ENCODE peak calls at places on chromosomes 3 and 15, in eight cellular contexts. M, V, A, C, F, O, X and J are unnamed samples.
A peak's percentile ranks its signal among the peaks of the same experiment; 100 is the strongest.

GRCh38 chr15:60350121-60350520 is 47.7 kb downstream of the ANXA2 start:
- DNase-seq in M (no peak), V (no peak), A (no peak), C (no peak), F (no peak), O (no peak), X (no peak), J (no peak)

GRCh38 chr15:97652700-97653167 is 307.8 kb upstream of the ARRDC4 start:
- DNase-seq in M (no peak), V (peak; percentile 50), A (no peak), C (no peak), F (no peak), O (no peak), X (no peak), J (no peak)

GRCh38 chr3:128170866-128171516 is 17.7 kb downstream of the EEFSEC start:
- DNase-seq in M (peak; percentile 75), V (peak; percentile 60), A (peak; percentile 86), C (peak; percentile 90), F (peak; percentile 85), O (peak; percentile 73), X (no peak), J (peak; percentile 93)

GRCh38 chr3:66609660-66610547 is 109.1 kb upstream of the LRIG1 start:
- DNase-seq in M (no peak), V (no peak), A (no peak), C (no peak), F (no peak), O (no peak), X (no peak), J (no peak)

GRCh38 chr3:136296960-136297359 is 46.8 kb downstream of the PCCB start:
- DNase-seq in M (no peak), V (no peak), A (no peak), C (no peak), F (no peak), O (no peak), X (no peak), J (no peak)

GRCh38 chr15:101055411-101055810 is 136.3 kb downstream of the LRRK1 start:
- DNase-seq in M (no peak), V (no peak), A (no peak), C (no peak), F (no peak), O (no peak), X (no peak), J (no peak)

GRCh38 chr3:46406786-46407611 is at the start of the genes CCR5AS and CCRL2:
- DNase-seq in M (no peak), V (peak; percentile 93), A (peak; percentile 85), C (peak; percentile 84), F (peak; percentile 75), O (peak; percentile 86), X (peak; percentile 16), J (peak; percentile 95)

GRCh38 chr3:6825527-6825926 is 35.4 kb upstream of the GRM7 start:
- DNase-seq in M (no peak), V (no peak), A (no peak), C (no peak), F (no peak), O (no peak), X (no peak), J (no peak)

GRCh38 chr15:39508536-39508935 is 72.3 kb upstream of the THBS1 start:
- DNase-seq in M (no peak), V (no peak), A (no peak), C (no peak), F (no peak), O (no peak), X (no peak), J (no peak)

GRCh38 chr15:72319985-72320671 is at the start of gene CELF6:
- DNase-seq in M (no peak), V (peak; percentile 84), A (peak; percentile 90), C (peak; percentile 98), F (peak; percentile 84), O (peak; percentile 42), X (peak; percentile 73), J (peak; percentile 93)

GRCh38 chr3:184155644-184156521 is 706 bp downstream of the DVL3 start:
- DNase-seq in M (no peak), V (peak; percentile 71), A (peak; percentile 41), C (peak; percentile 41), F (peak; percentile 18), O (peak; percentile 33), X (peak; percentile 42), J (peak; percentile 53)

GRCh38 chr3:53772562-53773329 is 73.5 kb downstream of the CHDH start:
- DNase-seq in M (peak; percentile 46), V (no peak), A (no peak), C (no peak), F (no peak), O (no peak), X (no peak), J (no peak)

GRCh38 chr3:3798641-3799113 is 554 bp upstream of the LRRN1 start:
- DNase-seq in M (no peak), V (peak; percentile 44), A (no peak), C (peak; percentile 10), F (no peak), O (no peak), X (no peak), J (no peak)

GRCh38 chr3:137110392-137110996 is 152.7 kb downstream of the IL20RB start:
- DNase-seq in M (peak; percentile 8), V (no peak), A (peak; percentile 25), C (peak; percentile 31), F (peak; percentile 55), O (peak; percentile 46), X (no peak), J (peak; percentile 55)

GRCh38 chr3:181847276-181847675 is 135.6 kb downstream of the SOX2 start:
- DNase-seq in M (no peak), V (no peak), A (no peak), C (no peak), F (no peak), O (peak; percentile 35), X (no peak), J (no peak)

GRCh38 chr15:93241696-93242585 is 152.9 kb upstream of the RGMA start:
- DNase-seq in M (no peak), V (no peak), A (no peak), C (no peak), F (no peak), O (no peak), X (no peak), J (no peak)

GRCh38 chr15:32994810-32995424 is 199.6 kb downstream of the FMN1 start:
- DNase-seq in M (peak; percentile 39), V (no peak), A (peak; percentile 28), C (peak; percentile 51), F (peak; percentile 49), O (peak; percentile 69), X (no peak), J (peak; percentile 54)

GRCh38 chr15:40595219-40595618 is 1.2 kb downstream of the KNL1 start:
- DNase-seq in M (no peak), V (no peak), A (no peak), C (peak; percentile 9), F (no peak), O (no peak), X (no peak), J (no peak)

GRCh38 chr3:158420654-158421396 is 150.2 kb upstream of the MLF1 start:
- DNase-seq in M (peak; percentile 38), V (no peak), A (no peak), C (no peak), F (no peak), O (peak; percentile 9), X (no peak), J (no peak)

GRCh38 chr3:114452176-114452744 is 158.4 kb downstream of the TIGIT start:
- DNase-seq in M (no peak), V (no peak), A (no peak), C (no peak), F (no peak), O (no peak), X (no peak), J (no peak)

GRCh38 chr15:71278989-71279756 is 163.9 kb downstream of the THSD4 start:
- DNase-seq in M (peak; percentile 95), V (peak; percentile 71), A (peak; percentile 32), C (peak; percentile 30), F (peak; percentile 73), O (peak; percentile 95), X (no peak), J (peak; percentile 45)

GRCh38 chr3:8460815-8461482 is 40.7 kb upstream of the LMCD1 start:
- DNase-seq in M (peak; percentile 18), V (no peak), A (no peak), C (no peak), F (peak; percentile 75), O (no peak), X (no peak), J (peak; percentile 63)

GRCh38 chr15:67107014-67107812 is 41.8 kb downstream of the SMAD3 start:
- DNase-seq in M (peak; percentile 89), V (peak; percentile 85), A (no peak), C (no peak), F (peak; percentile 94), O (peak; percentile 96), X (no peak), J (no peak)

GRCh38 chr3:171837698-171838097 is 5.5 kb upstream of the TMEM212 start:
- DNase-seq in M (no peak), V (no peak), A (no peak), C (no peak), F (no peak), O (no peak), X (no peak), J (no peak)

GRCh38 chr15:81282911-81283310 is 41.0 kb downstream of the STARD5 start:
- DNase-seq in M (no peak), V (peak; percentile 24), A (no peak), C (no peak), F (no peak), O (no peak), X (no peak), J (no peak)

GRCh38 chr3:164144824-164145223 is 933.5 kb downstream of the SI start:
- DNase-seq in M (no peak), V (no peak), A (no peak), C (no peak), F (no peak), O (no peak), X (no peak), J (no peak)

GRCh38 chr3:81568378-81568777 is 193.1 kb downstream of the GBE1 start:
- DNase-seq in M (no peak), V (no peak), A (no peak), C (no peak), F (no peak), O (no peak), X (no peak), J (no peak)

GRCh38 chr3:68893600-68894239 is 38.6 kb downstream of the TAFA4 start:
- DNase-seq in M (peak; percentile 18), V (no peak), A (peak; percentile 40), C (peak; percentile 42), F (peak; percentile 17), O (peak; percentile 49), X (no peak), J (peak; percentile 52)

GRCh38 chr3:98730338-98730737 is 32.8 kb upstream of the ST3GAL6 start:
- DNase-seq in M (no peak), V (no peak), A (peak; percentile 67), C (peak; percentile 60), F (no peak), O (peak; percentile 93), X (no peak), J (no peak)

GRCh38 chr3:14950274-14950673 is 2.9 kb downstream of the NR2C2 start:
- DNase-seq in M (no peak), V (no peak), A (no peak), C (peak; percentile 23), F (no peak), O (no peak), X (no peak), J (no peak)

GRCh38 chr3:51928438-51928837 is 13.3 kb downstream of the RRP9 start:
- DNase-seq in M (no peak), V (no peak), A (no peak), C (no peak), F (no peak), O (no peak), X (no peak), J (no peak)

GRCh38 chr3:169945313-169945712 is 21.3 kb upstream of the SEC62 start:
- DNase-seq in M (no peak), V (peak; percentile 86), A (peak; percentile 93), C (peak; percentile 82), F (no peak), O (no peak), X (no peak), J (peak; percentile 91)

GRCh38 chr3:113084777-113085176 is 94.0 kb downstream of the GTPBP8 start:
- DNase-seq in M (peak; percentile 40), V (peak; percentile 57), A (no peak), C (peak; percentile 49), F (peak; percentile 69), O (peak; percentile 47), X (no peak), J (peak; percentile 9)

GRCh38 chr15:66212471-66212870 is 41.1 kb downstream of the MEGF11 start:
- DNase-seq in M (no peak), V (no peak), A (no peak), C (no peak), F (no peak), O (no peak), X (no peak), J (no peak)